ENCODE peak calls at places on chromosomes 13 and 19, in nine cellular contexts. T is HuH-7; F is T-helper 9 cell; N is coronary artery; U is left ventricle myocardium superior; H is effector memory CD4-positive, alpha-beta T cell; P is T-helper 2 cell; B is amniotic stem cell; E is nephron progenitor cell. D is an unnamed sample.

GRCh38 chr13:49502954-49503353 is 7.2 kb downstream of the PHF11 start:
- DNase-seq in T (no peak), F (no peak), N (no peak), U (no peak), H (no peak), P (no peak), B (no peak), E (no peak), D (no peak)

GRCh38 chr19:49165865-49166301 is 8.3 kb downstream of the TRPM4 start:
- DNase-seq in T (no peak), F (no peak), N (no peak), U (no peak), H (no peak), P (no peak), B (no peak), E (peak), D (no peak)

GRCh38 chr13:98843482-98843877 is 91.0 kb upstream of the SLC15A1 start:
- DNase-seq in T (no peak), F (no peak), N (no peak), U (no peak), H (no peak), P (no peak), B (no peak), E (no peak), D (no peak)

GRCh38 chr13:94343243-94343585 is 136.3 kb downstream of the DCT start:
- DNase-seq in T (no peak), F (no peak), N (no peak), U (no peak), H (no peak), P (no peak), B (no peak), E (no peak), D (no peak)

GRCh38 chr13:70108276-70108845 is at the start of gene KLHL1:
- DNase-seq in T (no peak), F (no peak), N (no peak), U (no peak), H (no peak), P (no peak), B (no peak), E (peak), D (no peak)

GRCh38 chr13:23570931-23571330 is 719 bp downstream of the TNFRSF19 start:
- DNase-seq in T (no peak), F (no peak), N (no peak), U (no peak), H (no peak), P (no peak), B (no peak), E (no peak), D (no peak)

GRCh38 chr19:18167975-18168645 is 5.5 kb upstream of the IFI30 start:
- DNase-seq in T (peak), F (peak), N (no peak), U (peak), H (peak), P (peak), B (no peak), E (peak), D (no peak)

GRCh38 chr19:860481-861098 is 1.1 kb downstream of the CFD start:
- DNase-seq in T (peak), F (peak), N (no peak), U (peak), H (peak), P (peak), B (no peak), E (peak), D (no peak)

GRCh38 chr13:22212576-22212975 is 541.7 kb downstream of the FGF9 start:
- DNase-seq in T (no peak), F (no peak), N (no peak), U (no peak), H (no peak), P (no peak), B (no peak), E (no peak), D (no peak)

GRCh38 chr13:114071991-114072390 is 60.4 kb downstream of the RASA3 start:
- DNase-seq in T (no peak), F (no peak), N (no peak), U (peak), H (no peak), P (no peak), B (no peak), E (no peak), D (peak)

GRCh38 chr19:31092189-31092753 is 257.0 kb downstream of the TSHZ3 start:
- DNase-seq in T (no peak), F (no peak), N (no peak), U (no peak), H (no peak), P (no peak), B (no peak), E (no peak), D (no peak)

D was measured in mesenteric fat pad.